ENCODE peak calls at places on chromosomes 6 and 20, in four cellular contexts. S is AG10803, K is cardiac muscle cell, I is BJ. A is an unnamed sample.

GRCh38 chr6:158744986-158745430 is 74.2 kb downstream of the EZR start:
- DNase-seq in K (peak; percentile 61), S (no peak), I (no peak), A (no peak)

GRCh38 chr6:27617700-27618689 is 145.1 kb upstream of the ZNF184 start:
- DNase-seq in I (no peak), K (peak; percentile 47), S (peak; percentile 24), A (peak; percentile 64)

GRCh38 chr6:44254957-44255808 is 2.1 kb downstream of the SLC35B2 start:
- DNase-seq in S (no peak), I (no peak), K (no peak), A (no peak)

GRCh38 chr20:43305749-43306148 is 116.0 kb upstream of the PTPRT start:
- DNase-seq in K (no peak), S (no peak), I (no peak), A (no peak)

GRCh38 chr6:50714487-50715379 is 1.4 kb downstream of the TFAP2D start:
- DNase-seq in I (no peak), S (no peak), K (peak; percentile 3), A (no peak)

GRCh38 chr6:63447134-63447533 is 125.1 kb upstream of the LOC128125822 start:
- DNase-seq in S (no peak), K (no peak), I (no peak), A (no peak)

GRCh38 chr6:148316308-148316707 is 26.3 kb upstream of the SASH1 start:
- DNase-seq in S (no peak), I (no peak), K (no peak), A (no peak)

GRCh38 chr6:72522735-72523141 is 99.1 kb upstream of the KCNQ5 start:
- DNase-seq in K (no peak), S (no peak), I (no peak), A (no peak)

GRCh38 chr6:24918641-24919403 is 16.9 kb downstream of the RIPOR2 start:
- DNase-seq in S (no peak), I (no peak), K (no peak), A (no peak)

GRCh38 chr6:152167639-152168603 is 360.4 kb downstream of the ESR1 start:
- DNase-seq in I (no peak), S (no peak), K (peak; percentile 20), A (no peak)

GRCh38 chr6:154749341-154749740 is 16.1 kb downstream of the SCAF8 start:
- DNase-seq in K (no peak), S (no peak), I (no peak), A (no peak)

GRCh38 chr20:62977613-62978558 is 25.4 kb downstream of the SLC17A9 start:
- DNase-seq in I (no peak), K (no peak), S (no peak), A (no peak)

GRCh38 chr6:168222261-168222660 is 97.3 kb downstream of the DACT2 start:
- DNase-seq in K (no peak), I (no peak), S (no peak), A (no peak)

GRCh38 chr20:10699506-10699905 is 25.7 kb upstream of the JAG1 start:
- DNase-seq in S (no peak), I (no peak), K (no peak), A (no peak)

GRCh38 chr6:39561536-39562266 is 163.5 kb downstream of the KIF6 start:
- DNase-seq in I (no peak), S (peak; percentile 51), K (no peak), A (peak; percentile 36)

GRCh38 chr20:57754190-57754589 is 44.4 kb upstream of the PMEPA1 start:
- DNase-seq in I (no peak), K (no peak), S (no peak), A (no peak)